ENCODE peak calls at places on chromosomes 3 and 15, in nine cellular contexts. P is transverse colon, U is fibroblast of lung, J is left ventricle myocardium inferior, L is ovary, K is heart right ventricle, W is left lung, C is aorta, H is OCI-LY7. B is an unnamed sample.
A peak's percentile ranks its signal among the peaks of the same experiment; 100 is the strongest.

GRCh38 chr15:74414603-74415338 is 19.0 kb downstream of the SEMA7A start:
- DNase-seq in P (no peak), U (no peak), J (no peak), L (no peak), K (no peak), W (no peak), C (no peak), H (no peak), B (no peak)

GRCh38 chr15:48954538-48954937 is 9.2 kb downstream of the SHC4 start:
- DNase-seq in P (no peak), U (peak; percentile 67), J (no peak), L (no peak), K (no peak), W (no peak), C (peak; percentile 80), H (no peak), B (no peak)

GRCh38 chr3:69338891-69339290 is 47.0 kb downstream of the FRMD4B start:
- DNase-seq in P (no peak), U (no peak), J (no peak), L (no peak), K (no peak), W (no peak), C (no peak), H (no peak), B (no peak)

GRCh38 chr15:60745469-60745971 is 266.6 kb upstream of the ICE2 start:
- DNase-seq in P (peak; percentile 25), U (peak; percentile 35), J (peak; percentile 66), L (peak; percentile 65), K (peak; percentile 54), W (no peak), C (no peak), H (no peak), B (no peak)

GRCh38 chr15:75037685-75038084 is 14.3 kb downstream of the PPCDC start:
- DNase-seq in P (no peak), U (no peak), J (no peak), L (no peak), K (no peak), W (no peak), C (no peak), H (no peak), B (no peak)

GRCh38 chr3:81823882-81824395 is 62.5 kb upstream of the GBE1 start:
- DNase-seq in P (no peak), U (peak; percentile 12), J (no peak), L (no peak), K (no peak), W (no peak), C (no peak), H (peak; percentile 3), B (no peak)

GRCh38 chr15:74444106-74445062 is 10.6 kb upstream of the SEMA7A start:
- DNase-seq in P (no peak), U (no peak), J (no peak), L (no peak), K (no peak), W (no peak), C (no peak), H (no peak), B (no peak)

GRCh38 chr3:43733459-43734384 is 43.0 kb downstream of the ABHD5 start:
- DNase-seq in P (no peak), U (peak; percentile 93), J (peak; percentile 55), L (no peak), K (peak; percentile 39), W (no peak), C (peak; percentile 88), H (no peak), B (no peak)

GRCh38 chr3:14864131-14864530 is 45.4 kb downstream of the FGD5 start:
- DNase-seq in P (no peak), U (no peak), J (no peak), L (no peak), K (no peak), W (no peak), C (peak; percentile 45), H (no peak), B (no peak)

GRCh38 chr3:14861451-14862302 is 42.9 kb downstream of the FGD5 start:
- DNase-seq in P (no peak), U (no peak), J (no peak), L (no peak), K (no peak), W (no peak), C (peak; percentile 70), H (no peak), B (no peak)

GRCh38 chr3:14863324-14864100 is 44.8 kb downstream of the FGD5 start:
- DNase-seq in P (no peak), U (no peak), J (no peak), L (no peak), K (no peak), W (no peak), C (peak; percentile 57), H (no peak), B (no peak)

GRCh38 chr3:14862303-14862660 is 43.5 kb downstream of the FGD5 start:
- DNase-seq in P (no peak), U (no peak), J (no peak), L (no peak), K (no peak), W (no peak), C (peak; percentile 61), H (no peak), B (no peak)

DNA sequence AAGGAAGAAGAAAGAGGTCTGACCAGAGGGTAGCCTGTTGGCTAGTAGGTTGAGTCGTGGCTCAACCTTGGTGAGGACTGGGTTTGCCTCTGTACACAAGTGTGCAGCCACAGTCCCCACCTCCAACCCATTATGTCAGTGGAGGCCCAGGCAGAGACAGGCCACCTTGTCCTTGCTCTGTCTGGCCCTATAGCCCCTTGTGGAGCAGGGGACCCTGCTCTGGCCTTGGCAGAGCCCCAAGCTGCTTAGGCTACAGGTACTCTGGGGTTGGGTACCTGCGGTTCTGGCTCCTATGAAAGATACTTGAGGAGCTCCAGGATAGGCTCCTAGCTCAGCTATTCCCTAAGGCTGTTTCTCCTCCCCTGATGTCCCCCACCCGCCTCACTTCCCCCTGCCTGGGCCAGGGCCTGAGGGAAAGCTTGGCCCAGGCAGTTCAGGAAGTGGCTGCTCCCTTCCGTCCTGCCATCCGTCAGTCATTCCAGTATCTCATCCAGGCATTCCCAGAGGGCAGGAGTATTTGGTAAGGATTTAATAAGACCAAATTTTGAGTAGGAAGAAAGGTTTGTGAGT is 44.0 kb downstream of the FGD5 start:
- DNase-seq in P (no peak), U (no peak), J (no peak), L (no peak), K (no peak), W (no peak), C (peak; percentile 52), H (no peak), B (no peak)
- H3K4me1 ChIP-seq in P (no peaks in the 10 kb centered on the region), U (no peaks in the 10 kb centered on the region), J (peaks cover 59% of the 10 kb centered on the region), L (peaks cover 6% of the 10 kb centered on the region), K (peaks cover 46% of the 10 kb centered on the region), W (peaks cover 8% of the 10 kb centered on the region), C (no peaks in the 10 kb centered on the region), H (no peaks in the 10 kb centered on the region), B (no peaks in the 10 kb centered on the region)

DNA sequence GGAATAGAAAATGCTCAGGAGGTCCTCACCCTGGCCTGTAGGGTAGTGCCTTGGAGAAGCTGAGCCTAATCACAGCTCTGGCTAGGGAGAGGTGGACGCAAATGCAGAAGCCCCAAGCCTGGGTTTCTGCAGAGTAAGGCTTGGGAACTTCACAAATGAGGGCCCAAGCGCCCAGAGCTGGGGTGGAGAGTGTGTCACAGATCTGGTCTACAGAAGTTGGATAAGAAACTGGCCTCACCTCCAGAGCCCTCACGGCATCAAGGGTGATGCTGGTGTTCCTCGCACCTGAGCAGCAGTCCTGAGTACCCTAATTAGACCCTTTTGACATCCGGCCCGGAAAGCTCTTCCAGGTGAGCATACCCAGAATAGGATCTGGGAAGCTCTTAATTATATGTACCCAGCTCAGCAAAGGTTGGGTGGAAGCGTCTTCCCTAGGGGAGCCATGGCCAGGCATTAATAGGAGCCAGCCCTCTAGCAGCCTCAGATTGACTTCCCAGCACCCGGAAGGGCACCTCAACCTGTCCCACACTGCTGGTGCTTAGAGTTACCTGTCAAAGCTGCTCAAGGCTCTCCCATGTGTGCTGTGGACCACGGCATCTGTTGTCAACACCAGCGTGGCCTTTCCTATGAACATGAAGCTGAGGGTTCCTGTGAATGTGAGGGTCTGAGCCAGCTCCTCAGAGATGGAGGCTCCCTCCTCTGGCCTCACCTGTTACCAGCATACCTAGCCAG is 31.8 kb downstream of the RBM5 start:
- DNase-seq in P (no peak), U (no peak), J (no peak), L (no peak), K (no peak), W (peak; percentile 32), C (no peak), H (no peak), B (no peak)
- H3K36me3 ChIP-seq in P (peaks cover 4% of the 10 kb centered on the region), U (peaks cover 34% of the 10 kb centered on the region), J (peaks cover 59% of the 10 kb centered on the region), L (no peaks in the 10 kb centered on the region), K (peaks cover 37% of the 10 kb centered on the region), W (peaks cover 8% of the 10 kb centered on the region), C (peaks cover 19% of the 10 kb centered on the region), H (peaks cover 70% of the 10 kb centered on the region), B (peaks cover 14% of the 10 kb centered on the region)

GRCh38 chr3:7977245-7978103 is 524.1 kb upstream of the LMCD1 start:
- DNase-seq in P (no peak), U (peak; percentile 83), J (no peak), L (no peak), K (no peak), W (no peak), C (no peak), H (peak; percentile 67), B (no peak)
- H3K4me3 ChIP-seq in P (no peak overlapping the region), U (no peak overlapping the region), J (peak overlapping the region; percentile 5), L (no peak overlapping the region), K (no peak overlapping the region), W (no peak overlapping the region), C (no peak overlapping the region), H (no peak overlapping the region), B (no peak overlapping the region)

DNA sequence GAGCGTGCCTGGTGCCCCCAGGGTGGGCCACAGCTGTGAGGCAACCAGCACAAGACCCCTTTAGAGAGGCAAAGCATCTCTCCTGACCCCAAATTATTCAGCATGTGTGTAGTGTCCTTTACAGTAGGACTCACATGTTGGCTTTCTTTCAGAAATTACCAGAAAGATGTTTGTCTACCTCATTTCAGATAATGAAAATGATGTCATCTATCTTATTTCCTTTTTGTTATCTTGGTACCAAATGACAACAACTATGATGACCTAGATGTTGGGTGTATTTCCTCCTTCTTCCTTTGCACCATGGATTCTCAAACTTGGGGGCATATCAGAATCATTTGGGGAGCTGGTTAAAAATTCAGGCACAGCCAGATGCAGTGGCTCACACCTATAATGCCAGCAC is 50.5 kb downstream of the DAPK2 start:
- DNase-seq in P (no peak), U (no peak), J (no peak), L (no peak), K (no peak), W (no peak), C (no peak), H (no peak), B (no peak)
- H3K4me1 ChIP-seq in P (peaks cover 3% of the 10 kb centered on the region), U (peaks cover 19% of the 10 kb centered on the region), J (peaks cover 89% of the 10 kb centered on the region), L (peaks cover 8% of the 10 kb centered on the region), K (peaks cover 71% of the 10 kb centered on the region), W (peaks cover 13% of the 10 kb centered on the region), C (no peaks in the 10 kb centered on the region), H (peaks cover 29% of the 10 kb centered on the region), B (peaks cover 12% of the 10 kb centered on the region)

GRCh38 chr15:71779073-71779797 is 31.1 kb upstream of the NR2E3 start:
- DNase-seq in P (no peak), U (no peak), J (no peak), L (no peak), K (no peak), W (no peak), C (no peak), H (no peak), B (no peak)
- H3K36me3 ChIP-seq in P (no peaks in the 10 kb centered on the region), U (no peaks in the 10 kb centered on the region), J (no peaks in the 10 kb centered on the region), L (no peaks in the 10 kb centered on the region), K (no peaks in the 10 kb centered on the region), W (no peaks in the 10 kb centered on the region), C (no peaks in the 10 kb centered on the region), H (no peaks in the 10 kb centered on the region), B (no peaks in the 10 kb centered on the region)

B was measured in small intestine.